ENCODE peak calls at places on chromosomes 5 and 9, in four cellular contexts. K is activated CD4-positive, alpha-beta T cell treated with anti-CD3 and anti-CD28 coated beads, Interleukin-2, amount 10 ng/mL, durations not matched to agents 7 days and 5 days; Z is T1000; S is iPS-NIHi11. I is an unnamed sample.

GRCh38 chr9:132411091-132411508 is 1.1 kb downstream of the CFAP77 start:
- DNase-seq in Z (no peak), K (peak), S (peak), I (peak)

GRCh38 chr9:75962186-75963036 is 71.9 kb downstream of the PCSK5 start:
- DNase-seq in S (peak), K (no peak), Z (no peak), I (no peak)

GRCh38 chr5:36403601-36404311 is 102.1 kb upstream of the RANBP3L start:
- DNase-seq in S (no peak), Z (peak), K (no peak), I (no peak)

GRCh38 chr5:103587185-103587748 is 24.7 kb upstream of the NUDT12 start:
- DNase-seq in K (no peak), Z (no peak), S (no peak), I (no peak)

GRCh38 chr5:41010572-41010971 is 60.6 kb downstream of the MROH2B start:
- DNase-seq in Z (no peak), S (no peak), K (no peak), I (no peak)

GRCh38 chr5:109921735-109922395 is 232.1 kb downstream of the MAN2A1 start:
- DNase-seq in S (no peak), Z (no peak), K (peak), I (no peak)

GRCh38 chr5:121913397-121913796 is 48.4 kb upstream of the SRFBP1 start:
- DNase-seq in K (no peak), S (no peak), Z (no peak), I (no peak)

GRCh38 chr9:79254900-79255651 is 316.7 kb upstream of the TLE4 start:
- DNase-seq in K (no peak), Z (no peak), S (no peak), I (no peak)

GRCh38 chr5:169289520-169289919 is 11.4 kb downstream of the SLIT3 start:
- DNase-seq in S (no peak), Z (no peak), K (no peak), I (no peak)

GRCh38 chr5:148978370-148979103 is 84.3 kb downstream of the SH3TC2 start:
- DNase-seq in Z (no peak), K (no peak), S (no peak), I (no peak)

GRCh38 chr5:73901045-73901444 is 275.0 kb downstream of the ARHGEF28 start:
- DNase-seq in Z (no peak), S (no peak), K (no peak), I (no peak)

GRCh38 chr9:4077499-4078102 is 222.3 kb downstream of the GLIS3 start:
- DNase-seq in Z (no peak), K (peak), S (peak), I (no peak)

GRCh38 chr5:14593326-14594036 is 11.9 kb downstream of the OTULINL start:
- DNase-seq in K (peak), Z (no peak), S (no peak), I (peak)

GRCh38 chr5:93674138-93674537 is 67.3 kb downstream of the POU5F2 start:
- DNase-seq in Z (no peak), K (no peak), S (no peak), I (no peak)

GRCh38 chr5:121384359-121384758 is 467.3 kb upstream of the FTMT start:
- DNase-seq in Z (no peak), K (no peak), S (no peak), I (no peak)

GRCh38 chr5:11890777-11891176 is 13.5 kb downstream of the CTNND2 start:
- DNase-seq in S (no peak), K (no peak), Z (no peak), I (no peak)

GRCh38 chr5:92874790-92875189 is 706.2 kb downstream of the NR2F1-AS1 start:
- DNase-seq in K (no peak), Z (no peak), S (no peak), I (no peak)

GRCh38 chr5:135396459-135397055 is 2.5 kb downstream of the MACROH2A1 start:
- DNase-seq in Z (no peak), S (no peak), K (no peak), I (no peak)

GRCh38 chr9:30172206-30172605 is 2212.2 kb upstream of the ACO1 start:
- DNase-seq in K (no peak), S (no peak), Z (no peak), I (no peak)

GRCh38 chr9:89000973-89001916 is 10.0 kb downstream of the S1PR3 start:
- DNase-seq in S (peak), Z (peak), K (peak), I (peak)

GRCh38 chr9:7104625-7105024 is 346.9 kb downstream of the KDM4C start:
- DNase-seq in S (no peak), Z (no peak), K (no peak), I (no peak)

GRCh38 chr5:152218694-152219093 is 186.4 kb downstream of the NMUR2 start:
- DNase-seq in Z (no peak), S (no peak), K (no peak), I (no peak)

GRCh38 chr9:28956111-28956880 is 1383.0 kb upstream of the C9orf72 start:
- DNase-seq in S (no peak), Z (no peak), K (no peak), I (no peak)

GRCh38 chr5:180318456-180319089 is 26.7 kb upstream of the MAPK9 start:
- DNase-seq in K (no peak), Z (no peak), S (no peak), I (no peak)

GRCh38 chr5:83471405-83472212 is at the start of gene VCAN:
- DNase-seq in S (peak), Z (no peak), K (no peak), I (no peak)

GRCh38 chr5:135458921-135459331 is 6.8 kb upstream of the TIFAB start:
- DNase-seq in Z (peak), K (no peak), S (no peak), I (no peak)

GRCh38 chr9:137593176-137593575 is 2.9 kb upstream of the ZMYND19 start:
- DNase-seq in S (no peak), K (no peak), Z (no peak), I (no peak)

GRCh38 chr9:95316794-95317118 is 753 bp downstream of the FANCC start:
- DNase-seq in Z (peak), K (peak), S (peak), I (peak)

GRCh38 chr9:136667217-136667939 is 4.7 kb downstream of the EGFL7 start:
- DNase-seq in S (no peak), Z (no peak), K (no peak), I (no peak)

I was measured in immature natural killer cell.